ENCODE peak calls at places on chromosomes 11 and 22, in six cellular contexts. V is nephron progenitor cell, K is foreskin keratinocyte, I is H9, F is adrenal gland, S is SK-N-SH. N is an unnamed sample.

GRCh38 chr11:74453373-74453975 is 13.9 kb downstream of the KCNE3 start:
- DNase-seq in V (peak), K (peak), I (peak), F (peak), S (peak), N (no peak)

GRCh38 chr22:20602589-20603164 is 95.3 kb downstream of the MED15 start:
- DNase-seq in V (no peak), K (no peak), I (peak), F (no peak), S (no peak), N (no peak)

GRCh38 chr11:27451528-27451927 is 21.1 kb downstream of the LGR4 start:
- DNase-seq in V (no peak), K (no peak), I (no peak), F (no peak), S (no peak), N (no peak)

GRCh38 chr11:61480936-61481335 is 27.6 kb upstream of the LRRC10B start:
- DNase-seq in V (peak), K (no peak), I (peak), F (no peak), S (peak), N (no peak)

GRCh38 chr11:57778318-57779037 is 16.9 kb downstream of the CTNND1 start:
- DNase-seq in V (peak), K (peak), I (peak), F (peak), S (peak), N (peak)

GRCh38 chr22:22070371-22070824 is 87.8 kb upstream of the TOP3B start:
- DNase-seq in V (no peak), K (peak), I (no peak), F (no peak), S (no peak), N (no peak)

GRCh38 chr11:76626921-76627391 is 43.6 kb downstream of the LRRC32 start:
- DNase-seq in V (no peak), K (no peak), I (no peak), F (no peak), S (no peak), N (no peak)

GRCh38 chr11:123231263-123231662 is 36.2 kb upstream of the CLMP start:
- DNase-seq in V (no peak), K (peak), I (no peak), F (no peak), S (no peak), N (no peak)

GRCh38 chr11:6825333-6825744 is 20.1 kb upstream of the OR10A5 start:
- DNase-seq in V (no peak), K (no peak), I (no peak), F (no peak), S (no peak), N (no peak)

GRCh38 chr22:37501176-37501609 is 15.0 kb upstream of the MFNG start:
- DNase-seq in V (no peak), K (no peak), I (no peak), F (no peak), S (no peak), N (no peak)

GRCh38 chr11:35893796-35894475 is 49.9 kb upstream of the LDLRAD3 start:
- DNase-seq in V (no peak), K (peak), I (no peak), F (no peak), S (no peak), N (no peak)

GRCh38 chr11:120061761-120062560 is 76.0 kb downstream of the TRIM29 start:
- DNase-seq in V (peak), K (no peak), I (peak), F (no peak), S (no peak), N (peak)

GRCh38 chr11:101880208-101880607 is 34.6 kb upstream of the CEP126 start:
- DNase-seq in V (no peak), K (peak), I (no peak), F (no peak), S (peak), N (no peak)

GRCh38 chr11:118715837-118716260 is 36.4 kb upstream of the TREH start:
- DNase-seq in V (no peak), K (no peak), I (peak), F (no peak), S (no peak), N (no peak)

GRCh38 chr11:14275081-14275480 is 83.9 kb downstream of the RRAS2 start:
- DNase-seq in V (no peak), K (no peak), I (no peak), F (no peak), S (no peak), N (no peak)

GRCh38 chr11:26847459-26847858 is 125.6 kb upstream of the SLC5A12 start:
- DNase-seq in V (no peak), K (no peak), I (no peak), F (no peak), S (no peak), N (no peak)

GRCh38 chr22:31244943-31245451 is 32.9 kb downstream of the LIMK2 start:
- DNase-seq in V (no peak), K (no peak), I (no peak), F (no peak), S (no peak), N (no peak)

GRCh38 chr11:13068211-13068610 is 59.1 kb downstream of the RASSF10 start:
- DNase-seq in V (no peak), K (peak), I (no peak), F (no peak), S (no peak), N (no peak)

GRCh38 chr11:22787565-22788162 is 41.9 kb downstream of the SVIP start:
- DNase-seq in V (peak), K (peak), I (no peak), F (peak), S (peak), N (no peak)

DNA sequence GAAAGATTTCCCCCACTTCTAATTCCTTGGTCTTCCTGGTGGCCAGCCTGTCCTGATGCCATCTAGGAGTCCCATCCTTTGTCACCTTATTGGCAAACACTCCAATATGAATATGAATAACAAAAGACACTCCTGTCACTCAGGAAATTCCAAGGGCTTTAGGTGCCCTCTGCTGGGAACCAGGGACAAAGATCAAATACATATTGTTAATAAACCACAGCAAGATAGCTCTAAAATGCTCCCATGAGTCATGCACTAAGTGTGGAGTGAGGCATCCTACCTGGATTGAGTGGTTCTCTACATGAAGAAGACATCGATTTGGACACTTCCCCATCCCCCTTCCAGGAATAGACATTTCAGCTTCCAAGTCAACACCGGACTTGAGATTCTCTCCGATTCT is 823.6 kb downstream of the TBC1D22A start:
- DNase-seq in V (no peak), K (no peak), I (no peak), F (no peak), S (no peak), N (no peak)
- TF ChIP-seq CTCF in V (no peak), K (no peak), I (no peak), F (no peak), S (no peak), N (no peak)

GRCh38 chr11:65111537-65112225 is at the start of gene TM7SF2:
- DNase-seq in V (peak), K (peak), I (peak), F (peak), S (peak), N (peak)
- TF ChIP-seq CTCF in V (no peak), K (no peak), I (no peak), F (no peak), S (no peak), N (no peak)

GRCh38 chr11:66834943-66835342 is 8.3 kb upstream of the RCE1 start:
- DNase-seq in V (no peak), K (no peak), I (no peak), F (peak), S (no peak), N (no peak)

GRCh38 chr11:66835762-66836405 is 7.4 kb upstream of the RCE1 start:
- DNase-seq in V (no peak), K (no peak), I (no peak), F (no peak), S (no peak), N (no peak)

DNA sequence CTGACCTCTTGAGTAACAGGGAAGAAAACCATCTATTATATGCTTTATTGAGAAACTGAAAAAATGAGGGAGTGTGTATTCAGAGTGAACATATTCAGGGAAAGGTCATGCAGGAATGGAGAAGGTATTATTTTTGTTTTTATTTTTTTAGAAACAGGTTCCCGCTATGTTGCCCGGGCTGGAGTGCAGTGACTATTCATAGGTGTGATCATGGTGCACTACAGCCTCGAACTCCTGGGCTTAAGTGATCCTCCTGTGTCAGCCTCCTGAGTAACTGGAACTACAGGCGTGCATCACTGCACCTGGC is 8.7 kb upstream of the RCE1 start:
- DNase-seq in V (no peak), K (no peak), I (no peak), F (no peak), S (no peak), N (no peak)
- TF ChIP-seq CTCF in V (peak), K (no peak), I (no peak), F (peak), S (no peak), N (no peak)

GRCh38 chr22:29320546-29320945 is 5.0 kb upstream of the RASL10A start:
- DNase-seq in V (no peak), K (no peak), I (no peak), F (no peak), S (no peak), N (no peak)
- TF ChIP-seq CTCF in V (no peak), K (peak), I (peak), F (no peak), S (peak), N (peak)

DNA sequence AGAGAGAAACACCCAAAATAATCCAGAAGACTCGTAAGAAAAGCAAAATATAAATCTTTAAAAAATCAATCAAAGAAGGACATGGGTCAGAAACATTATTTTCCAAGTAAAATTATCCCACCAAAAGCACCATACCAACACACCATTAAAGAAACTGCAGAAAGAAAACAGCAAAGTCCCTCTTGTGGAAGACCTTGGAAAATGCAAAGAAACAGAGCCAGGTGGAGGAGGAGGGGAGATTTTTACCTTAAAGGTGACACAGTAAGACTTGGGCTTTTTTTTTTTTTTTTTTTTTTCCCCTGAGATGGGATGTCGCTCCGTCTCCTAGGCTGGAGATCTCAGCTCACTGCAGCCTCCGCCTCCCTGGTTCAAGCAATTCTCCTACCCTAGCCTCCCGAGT is 123.8 kb downstream of the LARGE1 start:
- DNase-seq in V (no peak), K (no peak), I (no peak), F (no peak), S (no peak), N (no peak)
- TF ChIP-seq CTCF in V (no peak), K (peak), I (peak), F (no peak), S (no peak), N (no peak)

N was measured in osteocyte.